ENCODE peak calls at places on chromosome 19, in eight cellular contexts. One of them, this sample, is unnamed.

GRCh38 chr19:47315125-47315821 is 5.6 kb downstream of the C5AR1 start:
- DNase-seq in GM13977: no peak
- DNase-seq in epithelial cell of esophagus: peak
- DNase-seq in fibroblast of pulmonary artery: peak
- DNase-seq in AG10803: peak
- DNase-seq in kidney epithelial cell: peak
- DNase-seq in NB4: peak
- DNase-seq in fibroblast of lung: peak
- DNase-seq in this sample: no peak

GRCh38 chr19:58054792-58055482 is 4.1 kb upstream of the ZNF135 start:
- DNase-seq in epithelial cell of esophagus: no peak
- DNase-seq in GM13977: peak
- DNase-seq in kidney epithelial cell: no peak
- DNase-seq in NB4: no peak
- DNase-seq in fibroblast of lung: peak
- DNase-seq in AG10803: peak
- DNase-seq in fibroblast of pulmonary artery: peak
- DNase-seq in this sample: no peak

GRCh38 chr19:17205237-17206140 is 9.7 kb upstream of the USE1 start:
- DNase-seq in GM13977: peak
- DNase-seq in epithelial cell of esophagus: peak
- DNase-seq in fibroblast of pulmonary artery: peak
- DNase-seq in fibroblast of lung: peak
- DNase-seq in AG10803: peak
- DNase-seq in NB4: peak
- DNase-seq in kidney epithelial cell: no peak
- DNase-seq in this sample: no peak

GRCh38 chr19:37779139-37780035 is at the start of gene ZNF573:
- DNase-seq in GM13977: peak
- DNase-seq in fibroblast of lung: peak
- DNase-seq in NB4: peak
- DNase-seq in fibroblast of pulmonary artery: peak
- DNase-seq in AG10803: peak
- DNase-seq in kidney epithelial cell: peak
- DNase-seq in epithelial cell of esophagus: peak
- DNase-seq in this sample: peak

GRCh38 chr19:17184381-17184841 is 30.7 kb upstream of the USE1 start:
- DNase-seq in epithelial cell of esophagus: no peak
- DNase-seq in fibroblast of lung: no peak
- DNase-seq in GM13977: no peak
- DNase-seq in fibroblast of pulmonary artery: no peak
- DNase-seq in NB4: no peak
- DNase-seq in kidney epithelial cell: no peak
- DNase-seq in AG10803: no peak
- DNase-seq in this sample: no peak

GRCh38 chr19:35977446-35978222 is 17.4 kb upstream of the SDHAF1 start:
- DNase-seq in fibroblast of pulmonary artery: no peak
- DNase-seq in GM13977: no peak
- DNase-seq in kidney epithelial cell: no peak
- DNase-seq in epithelial cell of esophagus: no peak
- DNase-seq in NB4: peak
- DNase-seq in fibroblast of lung: no peak
- DNase-seq in AG10803: no peak
- DNase-seq in this sample: no peak

GRCh38 chr19:29618871-29619270 is 12.8 kb downstream of the POP4 start:
- DNase-seq in GM13977: no peak
- DNase-seq in epithelial cell of esophagus: no peak
- DNase-seq in kidney epithelial cell: no peak
- DNase-seq in AG10803: no peak
- DNase-seq in fibroblast of pulmonary artery: no peak
- DNase-seq in fibroblast of lung: no peak
- DNase-seq in NB4: no peak
- DNase-seq in this sample: no peak

GRCh38 chr19:40274585-40275544 is 10.3 kb downstream of the AKT2 start:
- DNase-seq in fibroblast of pulmonary artery: no peak
- DNase-seq in GM13977: peak
- DNase-seq in AG10803: no peak
- DNase-seq in fibroblast of lung: no peak
- DNase-seq in epithelial cell of esophagus: no peak
- DNase-seq in kidney epithelial cell: no peak
- DNase-seq in NB4: no peak
- DNase-seq in this sample: peak

GRCh38 chr19:35269425-35270117 is 809 bp downstream of the USF2 start:
- DNase-seq in GM13977: peak
- DNase-seq in fibroblast of lung: peak
- DNase-seq in kidney epithelial cell: peak
- DNase-seq in epithelial cell of esophagus: peak
- DNase-seq in AG10803: peak
- DNase-seq in NB4: peak
- DNase-seq in fibroblast of pulmonary artery: peak
- DNase-seq in this sample: peak

GRCh38 chr19:45164577-45165335 is 4.0 kb upstream of the NKPD1 start:
- DNase-seq in AG10803: peak
- DNase-seq in kidney epithelial cell: peak
- DNase-seq in NB4: peak
- DNase-seq in epithelial cell of esophagus: peak
- DNase-seq in fibroblast of pulmonary artery: peak
- DNase-seq in GM13977: peak
- DNase-seq in fibroblast of lung: peak
- DNase-seq in this sample: peak

GRCh38 chr19:49906879-49907564 is 10.3 kb upstream of the IL4I1 start:
- DNase-seq in fibroblast of pulmonary artery: no peak
- DNase-seq in fibroblast of lung: no peak
- DNase-seq in NB4: no peak
- DNase-seq in epithelial cell of esophagus: no peak
- DNase-seq in AG10803: no peak
- DNase-seq in kidney epithelial cell: no peak
- DNase-seq in GM13977: no peak
- DNase-seq in this sample: no peak

GRCh38 chr19:46639356-46640061 is 3.5 kb upstream of the GNG8 start:
- DNase-seq in fibroblast of lung: peak
- DNase-seq in NB4: peak
- DNase-seq in fibroblast of pulmonary artery: peak
- DNase-seq in epithelial cell of esophagus: no peak
- DNase-seq in kidney epithelial cell: no peak
- DNase-seq in GM13977: peak
- DNase-seq in AG10803: peak
- DNase-seq in this sample: peak

GRCh38 chr19:45638930-45639729 is at the start of gene EML2:
- DNase-seq in NB4: peak
- DNase-seq in AG10803: peak
- DNase-seq in kidney epithelial cell: no peak
- DNase-seq in GM13977: peak
- DNase-seq in epithelial cell of esophagus: peak
- DNase-seq in fibroblast of lung: peak
- DNase-seq in fibroblast of pulmonary artery: no peak
- DNase-seq in this sample: peak

GRCh38 chr19:1168562-1168873 is 5.5 kb downstream of the SBNO2 start:
- DNase-seq in kidney epithelial cell: no peak
- DNase-seq in GM13977: no peak
- DNase-seq in AG10803: no peak
- DNase-seq in epithelial cell of esophagus: no peak
- DNase-seq in NB4: no peak
- DNase-seq in fibroblast of pulmonary artery: no peak
- DNase-seq in fibroblast of lung: no peak
- DNase-seq in this sample: no peak

GRCh38 chr19:44737238-44738160 is 11.0 kb upstream of the BCL3 start:
- DNase-seq in kidney epithelial cell: no peak
- DNase-seq in AG10803: peak
- DNase-seq in GM13977: peak
- DNase-seq in NB4: no peak
- DNase-seq in fibroblast of pulmonary artery: no peak
- DNase-seq in fibroblast of lung: peak
- DNase-seq in epithelial cell of esophagus: peak
- DNase-seq in this sample: no peak

GRCh38 chr19:33416307-33417215 is 43.1 kb downstream of the CEBPG start:
- DNase-seq in fibroblast of pulmonary artery: peak
- DNase-seq in AG10803: peak
- DNase-seq in GM13977: peak
- DNase-seq in epithelial cell of esophagus: peak
- DNase-seq in fibroblast of lung: peak
- DNase-seq in NB4: peak
- DNase-seq in kidney epithelial cell: peak
- DNase-seq in this sample: peak

GRCh38 chr19:6091771-6092291 is 18.5 kb downstream of the RFX2 start:
- DNase-seq in NB4: no peak
- DNase-seq in fibroblast of pulmonary artery: no peak
- DNase-seq in epithelial cell of esophagus: no peak
- DNase-seq in GM13977: no peak
- DNase-seq in kidney epithelial cell: no peak
- DNase-seq in fibroblast of lung: peak
- DNase-seq in AG10803: peak
- DNase-seq in this sample: no peak

GRCh38 chr19:20664917-20665781 is 3.8 kb upstream of the ZNF626 start:
- DNase-seq in fibroblast of lung: peak
- DNase-seq in fibroblast of pulmonary artery: peak
- DNase-seq in epithelial cell of esophagus: peak
- DNase-seq in AG10803: peak
- DNase-seq in NB4: peak
- DNase-seq in GM13977: no peak
- DNase-seq in kidney epithelial cell: no peak
- DNase-seq in this sample: no peak

GRCh38 chr19:34135033-34135370 is 37.3 kb upstream of the LSM14A start:
- DNase-seq in AG10803: no peak
- DNase-seq in fibroblast of pulmonary artery: no peak
- DNase-seq in fibroblast of lung: no peak
- DNase-seq in GM13977: no peak
- DNase-seq in kidney epithelial cell: no peak
- DNase-seq in NB4: peak
- DNase-seq in epithelial cell of esophagus: no peak
- DNase-seq in this sample: no peak

GRCh38 chr19:7500811-7501450 is 12.1 kb upstream of the PEX11G start:
- DNase-seq in fibroblast of pulmonary artery: no peak
- DNase-seq in AG10803: no peak
- DNase-seq in epithelial cell of esophagus: peak
- DNase-seq in NB4: no peak
- DNase-seq in GM13977: peak
- DNase-seq in fibroblast of lung: peak
- DNase-seq in kidney epithelial cell: no peak
- DNase-seq in this sample: peak

GRCh38 chr19:45908956-45909355 is 5.6 kb downstream of the NANOS2 start:
- DNase-seq in NB4: no peak
- DNase-seq in epithelial cell of esophagus: no peak
- DNase-seq in GM13977: no peak
- DNase-seq in AG10803: no peak
- DNase-seq in fibroblast of lung: peak
- DNase-seq in fibroblast of pulmonary artery: no peak
- DNase-seq in kidney epithelial cell: no peak
- DNase-seq in this sample: no peak

GRCh38 chr19:24177686-24178085 is 90.7 kb downstream of the ZNF254 start:
- DNase-seq in GM13977: no peak
- DNase-seq in fibroblast of lung: no peak
- DNase-seq in kidney epithelial cell: no peak
- DNase-seq in fibroblast of pulmonary artery: no peak
- DNase-seq in AG10803: no peak
- DNase-seq in epithelial cell of esophagus: no peak
- DNase-seq in NB4: no peak
- DNase-seq in this sample: no peak

GRCh38 chr19:32567486-32567885 is 13.5 kb upstream of the PDCD5 start:
- DNase-seq in AG10803: no peak
- DNase-seq in fibroblast of pulmonary artery: no peak
- DNase-seq in fibroblast of lung: no peak
- DNase-seq in GM13977: no peak
- DNase-seq in kidney epithelial cell: no peak
- DNase-seq in NB4: no peak
- DNase-seq in epithelial cell of esophagus: no peak
- DNase-seq in this sample: no peak

GRCh38 chr19:51327066-51327985 is 14.6 kb downstream of the VSIG10L start:
- DNase-seq in epithelial cell of esophagus: peak
- DNase-seq in fibroblast of pulmonary artery: peak
- DNase-seq in AG10803: peak
- DNase-seq in kidney epithelial cell: no peak
- DNase-seq in fibroblast of lung: no peak
- DNase-seq in GM13977: peak
- DNase-seq in NB4: peak
- DNase-seq in this sample: peak
- TF ChIP-seq CTCF in epithelial cell of esophagus: no peak
- TF ChIP-seq CTCF in fibroblast of pulmonary artery: no peak
- TF ChIP-seq CTCF in AG10803: no peak
- TF ChIP-seq CTCF in kidney epithelial cell: peak
- TF ChIP-seq CTCF in fibroblast of lung: no peak
- TF ChIP-seq CTCF in GM13977: peak
- TF ChIP-seq CTCF in NB4: no peak
- TF ChIP-seq CTCF in this sample: peak

GRCh38 chr19:19493841-19494546 is 21.4 kb downstream of the TSSK6 start:
- DNase-seq in fibroblast of pulmonary artery: no peak
- DNase-seq in epithelial cell of esophagus: no peak
- DNase-seq in GM13977: no peak
- DNase-seq in AG10803: no peak
- DNase-seq in NB4: no peak
- DNase-seq in kidney epithelial cell: no peak
- DNase-seq in fibroblast of lung: no peak
- DNase-seq in this sample: no peak
- TF ChIP-seq CTCF in fibroblast of pulmonary artery: no peak
- TF ChIP-seq CTCF in epithelial cell of esophagus: peak
- TF ChIP-seq CTCF in GM13977: no peak
- TF ChIP-seq CTCF in AG10803: no peak
- TF ChIP-seq CTCF in NB4: no peak
- TF ChIP-seq CTCF in kidney epithelial cell: no peak
- TF ChIP-seq CTCF in fibroblast of lung: no peak
- TF ChIP-seq CTCF in this sample: no peak

DNA sequence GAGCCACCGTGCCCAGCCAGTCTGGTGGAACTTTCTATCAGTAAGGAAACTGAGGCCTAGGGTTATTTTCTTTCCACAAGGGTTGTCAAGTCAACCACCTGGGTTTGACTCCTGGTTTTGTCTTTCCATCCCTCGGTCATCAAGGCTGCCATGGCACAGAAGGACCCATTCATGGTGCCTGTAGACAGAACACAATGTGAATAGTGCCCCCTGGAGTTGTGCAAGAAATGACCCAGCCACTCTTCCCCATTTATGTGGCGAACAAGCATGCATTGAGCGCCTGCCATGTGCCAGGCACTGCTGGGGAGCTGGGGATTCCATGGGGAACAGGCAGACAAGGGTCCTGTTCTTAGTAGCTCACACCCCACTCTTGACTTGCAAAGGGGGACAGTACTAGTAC is 4.1 kb downstream of the SMARCA4 start:
- DNase-seq in kidney epithelial cell: no peak
- DNase-seq in epithelial cell of esophagus: no peak
- DNase-seq in fibroblast of lung: no peak
- DNase-seq in AG10803: no peak
- DNase-seq in NB4: no peak
- DNase-seq in fibroblast of pulmonary artery: no peak
- DNase-seq in GM13977: no peak
- DNase-seq in this sample: no peak
- TF ChIP-seq CTCF in kidney epithelial cell: peak
- TF ChIP-seq CTCF in epithelial cell of esophagus: peak
- TF ChIP-seq CTCF in fibroblast of lung: no peak
- TF ChIP-seq CTCF in AG10803: no peak
- TF ChIP-seq CTCF in NB4: no peak
- TF ChIP-seq CTCF in fibroblast of pulmonary artery: no peak
- TF ChIP-seq CTCF in GM13977: no peak
- TF ChIP-seq CTCF in this sample: no peak

DNA sequence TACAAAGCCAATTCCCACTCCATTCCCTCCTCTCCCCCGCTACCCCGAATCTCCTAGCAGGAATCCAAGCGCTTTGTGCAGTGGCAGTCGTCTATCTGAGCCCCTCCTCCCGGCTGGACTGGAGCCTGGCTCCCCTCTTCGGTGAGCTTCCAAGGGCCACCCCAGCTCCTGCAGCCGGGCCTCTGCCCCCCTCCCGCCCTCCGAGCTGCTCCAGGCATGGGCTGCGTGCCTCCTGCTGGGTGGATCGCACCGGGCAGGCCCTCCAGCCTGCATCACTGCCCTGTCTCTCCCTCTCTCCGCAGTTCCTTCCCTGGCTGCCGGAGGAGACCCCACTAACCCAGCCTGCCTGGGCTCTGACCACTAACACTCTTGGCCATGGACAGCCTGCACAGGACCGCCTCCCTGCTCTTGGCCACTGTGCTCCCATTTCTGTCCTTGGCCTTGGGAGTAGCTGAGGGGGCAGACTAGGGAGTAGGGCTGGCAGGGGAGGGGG is 12.9 kb upstream of the LENG8 start:
- DNase-seq in epithelial cell of esophagus: no peak
- DNase-seq in NB4: no peak
- DNase-seq in AG10803: no peak
- DNase-seq in fibroblast of pulmonary artery: no peak
- DNase-seq in GM13977: no peak
- DNase-seq in fibroblast of lung: no peak
- DNase-seq in kidney epithelial cell: no peak
- DNase-seq in this sample: no peak
- TF ChIP-seq CTCF in epithelial cell of esophagus: no peak
- TF ChIP-seq CTCF in NB4: no peak
- TF ChIP-seq CTCF in AG10803: no peak
- TF ChIP-seq CTCF in fibroblast of pulmonary artery: no peak
- TF ChIP-seq CTCF in GM13977: no peak
- TF ChIP-seq CTCF in fibroblast of lung: no peak
- TF ChIP-seq CTCF in kidney epithelial cell: no peak
- TF ChIP-seq CTCF in this sample: no peak